ENCODE peak calls at places on chromosome 12, in ten cellular contexts. F is GM23248; C is lower leg skin; D is activated T-cell treated with anti-CD3 and anti-CD28 coated beads, Interleukin-2, amount 50 U/mL, for 1 hour; N is omental fat pad; V is stomach; W is B cell; L is Caco-2; T is head of caudate nucleus; I is neuronal stem cell. B is an unnamed sample.

GRCh38 chr12:54191550-54192022 is 2.8 kb upstream of the SMUG1 start:
- DNase-seq in F (peak), C (peak), D (peak), N (peak), V (peak), W (peak), L (peak), T (peak), I (peak), B (peak)

GRCh38 chr12:85575115-85576096 is 260.8 kb downstream of the RASSF9 start:
- DNase-seq in F (peak), C (peak), D (no peak), N (peak), V (peak), W (no peak), L (peak), T (no peak), I (peak), B (peak)

GRCh38 chr12:89895591-89895990 is 187.0 kb upstream of the ATP2B1 start:
- DNase-seq in F (no peak), C (no peak), D (no peak), N (no peak), V (no peak), W (no peak), L (no peak), T (no peak), I (no peak), B (no peak)

GRCh38 chr12:39958377-39958776 is 147.5 kb downstream of the SLC2A13 start:
- DNase-seq in F (no peak), C (no peak), D (no peak), N (no peak), V (no peak), W (no peak), L (peak), T (no peak), I (no peak), B (no peak)

GRCh38 chr12:93448796-93449195 is 7.0 kb upstream of the UBE2N start:
- DNase-seq in F (no peak), C (no peak), D (no peak), N (no peak), V (peak), W (no peak), L (no peak), T (no peak), I (no peak), B (no peak)

GRCh38 chr12:85029456-85029855 is 6.6 kb downstream of the TSPAN19 start:
- DNase-seq in F (peak), C (no peak), D (no peak), N (no peak), V (no peak), W (no peak), L (peak), T (no peak), I (no peak), B (no peak)

GRCh38 chr12:1919284-1919683 is 832 bp upstream of the CACNA2D4 start:
- DNase-seq in F (no peak), C (no peak), D (no peak), N (no peak), V (no peak), W (no peak), L (no peak), T (peak), I (no peak), B (peak)

GRCh38 chr12:112577473-112578334 is 159.0 kb downstream of the PTPN11 start:
- DNase-seq in F (no peak), C (no peak), D (no peak), N (no peak), V (no peak), W (no peak), L (no peak), T (no peak), I (no peak), B (no peak)

GRCh38 chr12:126667340-126667739 is 1599.6 kb upstream of the TMEM132C start:
- DNase-seq in F (peak), C (no peak), D (no peak), N (no peak), V (no peak), W (no peak), L (no peak), T (no peak), I (no peak), B (no peak)

GRCh38 chr12:96400631-96401060 is 407 bp upstream of the CDK17 start:
- DNase-seq in F (peak), C (no peak), D (no peak), N (no peak), V (no peak), W (peak), L (no peak), T (no peak), I (no peak), B (no peak)